ENCODE peak calls at places on chromosome 16, in seven cellular contexts. O, X, G, I, R, M and T are unnamed samples.

GRCh38 chr16:20851601-20852000 is 45.3 kb downstream of the REXO5 start:
- DNase-seq in O (peak; percentile 71), X (peak; percentile 94), G (no peak), I (peak; percentile 75), R (peak; percentile 89), M (peak; percentile 67), T (no peak)

GRCh38 chr16:75733305-75734141 is 7.2 kb upstream of the CPHXL start:
- DNase-seq in O (peak; percentile 64), X (peak; percentile 58), G (no peak), I (peak; percentile 34), R (peak; percentile 23), M (no peak), T (peak; percentile 43)

GRCh38 chr16:85327731-85328664 is 215.7 kb upstream of the CIBAR2 start:
- DNase-seq in O (no peak), X (no peak), G (no peak), I (peak; percentile 74), R (peak; percentile 54), M (peak; percentile 86), T (peak; percentile 66)

GRCh38 chr16:89033796-89034572 is 57.0 kb upstream of the CBFA2T3 start:
- DNase-seq in O (no peak), X (no peak), G (no peak), I (no peak), R (peak; percentile 11), M (no peak), T (no peak)

GRCh38 chr16:2271848-2272461 is 4.0 kb upstream of the RNPS1 start:
- DNase-seq in O (no peak), X (no peak), G (no peak), I (no peak), R (no peak), M (no peak), T (no peak)

GRCh38 chr16:70270176-70270575 is 18.4 kb upstream of the EXOSC6 start:
- DNase-seq in O (no peak), X (no peak), G (no peak), I (no peak), R (no peak), M (no peak), T (no peak)

GRCh38 chr16:2284797-2285576 is 17.1 kb upstream of the RNPS1 start:
- DNase-seq in O (no peak), X (no peak), G (no peak), I (no peak), R (no peak), M (no peak), T (no peak)

GRCh38 chr16:16092925-16093624 is 130.2 kb downstream of the ABCC6 start:
- DNase-seq in O (peak; percentile 65), X (no peak), G (no peak), I (peak; percentile 50), R (no peak), M (no peak), T (no peak)

GRCh38 chr16:80191928-80192327 is 348.9 kb upstream of the DYNLRB2 start:
- DNase-seq in O (no peak), X (no peak), G (no peak), I (no peak), R (no peak), M (no peak), T (no peak)

GRCh38 chr16:9007177-9007794 is 43.6 kb upstream of the USP7 start:
- DNase-seq in O (no peak), X (no peak), G (no peak), I (no peak), R (no peak), M (no peak), T (peak; percentile 15)

GRCh38 chr16:57470683-57471082 is 8.2 kb downstream of the POLR2C start:
- DNase-seq in O (peak; percentile 80), X (peak; percentile 80), G (no peak), I (peak; percentile 51), R (peak; percentile 74), M (peak; percentile 37), T (no peak)

GRCh38 chr16:89346869-89347268 is 129.4 kb downstream of the ZNF778 start:
- DNase-seq in O (peak; percentile 36), X (no peak), G (no peak), I (no peak), R (no peak), M (no peak), T (no peak)

GRCh38 chr16:73034374-73034773 is 13.6 kb downstream of the ZFHX3 start:
- DNase-seq in O (no peak), X (no peak), G (no peak), I (no peak), R (no peak), M (no peak), T (no peak)

GRCh38 chr16:73037845-73038570 is 9.9 kb downstream of the ZFHX3 start:
- DNase-seq in O (no peak), X (no peak), G (no peak), I (no peak), R (no peak), M (no peak), T (no peak)

GRCh38 chr16:73037331-73037745 is 10.6 kb downstream of the ZFHX3 start:
- DNase-seq in O (no peak), X (no peak), G (no peak), I (no peak), R (peak; percentile 70), M (peak; percentile 90), T (no peak)

GRCh38 chr16:73033271-73033998 is 14.5 kb downstream of the ZFHX3 start:
- DNase-seq in O (no peak), X (no peak), G (no peak), I (no peak), R (no peak), M (peak; percentile 71), T (peak; percentile 71)

GRCh38 chr16:73036074-73036826 is 11.7 kb downstream of the ZFHX3 start:
- DNase-seq in O (no peak), X (no peak), G (no peak), I (no peak), R (no peak), M (peak; percentile 46), T (no peak)
- TF ChIP-seq CTCF in O (no peak), X (no peak), G (no peak), I (peak; percentile 10), R (no peak), M (no peak), T (no peak)

GRCh38 chr16:1152651-1153259 is at the start of gene CACNA1H:
- DNase-seq in O (peak; percentile 92), X (no peak), G (peak; percentile 58), I (peak; percentile 77), R (no peak), M (peak; percentile 73), T (peak; percentile 80)
- TF ChIP-seq CTCF in O (no peak), X (peak; percentile 43), G (peak; percentile 69), I (peak; percentile 60), R (peak; percentile 24), M (no peak), T (peak; percentile 23)

GRCh38 chr16:11497329-11497805 is 89.4 kb downstream of the LITAF start:
- DNase-seq in O (peak; percentile 80), X (peak; percentile 91), G (no peak), I (peak; percentile 80), R (peak; percentile 96), M (peak; percentile 71), T (peak; percentile 57)
- TF ChIP-seq CTCF in O (no peak), X (no peak), G (no peak), I (no peak), R (no peak), M (peak; percentile 10), T (no peak)

GRCh38 chr16:59202463-59202862 is 468.3 kb upstream of the GOT2 start:
- DNase-seq in O (no peak), X (no peak), G (no peak), I (no peak), R (no peak), M (no peak), T (no peak)
- TF ChIP-seq CTCF in O (no peak), X (no peak), G (no peak), I (no peak), R (no peak), M (no peak), T (no peak)

GRCh38 chr16:27169511-27170071 is 33.7 kb upstream of the KDM8 start:
- DNase-seq in O (no peak), X (no peak), G (no peak), I (peak; percentile 34), R (no peak), M (no peak), T (no peak)
- TF ChIP-seq CTCF in O (no peak), X (no peak), G (peak; percentile 35), I (peak; percentile 33), R (no peak), M (peak; percentile 35), T (no peak)

GRCh38 chr16:83393196-83393981 is 414.4 kb upstream of the HSBP1 start:
- DNase-seq in O (no peak), X (no peak), G (no peak), I (no peak), R (no peak), M (no peak), T (no peak)
- TF ChIP-seq CTCF in O (no peak), X (no peak), G (peak; percentile 21), I (no peak), R (no peak), M (peak; percentile 19), T (no peak)

GRCh38 chr16:87410958-87411357 is 18.8 kb downstream of the MAP1LC3B start:
- DNase-seq in O (no peak), X (no peak), G (no peak), I (no peak), R (no peak), M (no peak), T (no peak)
- TF ChIP-seq CTCF in O (no peak), X (no peak), G (no peak), I (no peak), R (no peak), M (no peak), T (no peak)

GRCh38 chr16:46688657-46689491 is at the start of gene VPS35:
- DNase-seq in O (peak; percentile 99), X (peak; percentile 100), G (peak; percentile 100), I (peak; percentile 100), R (peak; percentile 100), M (peak; percentile 100), T (peak; percentile 100)

GRCh38 chr16:46686815-46687473 is 2.0 kb downstream of the VPS35 start:
- DNase-seq in O (no peak), X (no peak), G (no peak), I (no peak), R (no peak), M (no peak), T (no peak)

GRCh38 chr16:46687486-46687885 is 1.5 kb downstream of the VPS35 start:
- DNase-seq in O (no peak), X (no peak), G (no peak), I (peak; percentile 6), R (no peak), M (no peak), T (no peak)

GRCh38 chr16:46689492-46690280 is at the start of gene ORC6:
- DNase-seq in O (peak; percentile 98), X (peak; percentile 99), G (peak; percentile 93), I (peak; percentile 98), R (peak; percentile 99), M (peak; percentile 98), T (peak; percentile 99)

GRCh38 chr16:46688101-46688656 is 799 bp downstream of the VPS35 start:
- DNase-seq in O (no peak), X (no peak), G (no peak), I (no peak), R (no peak), M (no peak), T (no peak)
- TF ChIP-seq CTCF in O (no peak), X (no peak), G (peak; percentile 67), I (no peak), R (no peak), M (peak; percentile 29), T (peak; percentile 32)